ENCODE peak calls at places on chromosomes 6 and 20, in six cellular contexts. F, E, Y, G, J and S are unnamed samples.

GRCh38 chr6:52362443-52363221 is 681 bp downstream of the PAQR8 start:
- DNase-seq in F (peak; percentile 18), E (no peak), Y (peak; percentile 44), G (peak; percentile 61), J (no peak), S (peak; percentile 32)

GRCh38 chr6:24909281-24910216 is 26.2 kb downstream of the RIPOR2 start:
- DNase-seq in F (no peak), E (no peak), Y (no peak), G (no peak), J (no peak), S (no peak)

GRCh38 chr20:51532577-51533191 is 9.8 kb downstream of the NFATC2 start:
- DNase-seq in F (no peak), E (peak; percentile 54), Y (no peak), G (no peak), J (no peak), S (no peak)

GRCh38 chr20:51910202-51911050 is 108.1 kb upstream of the SALL4 start:
- DNase-seq in F (peak; percentile 49), E (peak; percentile 65), Y (peak; percentile 16), G (peak; percentile 76), J (no peak), S (peak; percentile 78)

GRCh38 chr20:5931411-5931810 is 18.9 kb downstream of the TRMT6 start:
- DNase-seq in F (no peak), E (no peak), Y (no peak), G (no peak), J (no peak), S (no peak)

GRCh38 chr6:26552205-26552604 is 14.0 kb downstream of the HMGN4 start:
- DNase-seq in F (no peak), E (no peak), Y (no peak), G (no peak), J (no peak), S (no peak)

GRCh38 chr6:15017251-15017650 is 228.6 kb upstream of the JARID2 start:
- DNase-seq in F (no peak), E (peak; percentile 7), Y (peak; percentile 38), G (peak; percentile 89), J (no peak), S (peak; percentile 48)

GRCh38 chr6:42020967-42021366 is 29.4 kb upstream of the TAF8 start:
- DNase-seq in F (no peak), E (no peak), Y (no peak), G (no peak), J (no peak), S (no peak)

GRCh38 chr6:131948692-131949614 is 2.2 kb downstream of the CCN2 start:
- DNase-seq in F (peak; percentile 80), E (peak; percentile 80), Y (peak; percentile 38), G (no peak), J (no peak), S (peak; percentile 50)

GRCh38 chr6:54892831-54893230 is 46.3 kb downstream of the FAM83B start:
- DNase-seq in F (no peak), E (peak; percentile 71), Y (no peak), G (peak; percentile 4), J (peak; percentile 92), S (peak; percentile 35)

GRCh38 chr20:8557711-8558110 is 425.6 kb downstream of the PLCB1 start:
- DNase-seq in F (no peak), E (peak; percentile 60), Y (no peak), G (no peak), J (no peak), S (no peak)

GRCh38 chr6:111027219-111027618 is 45.4 kb downstream of the RPF2 start:
- DNase-seq in F (no peak), E (no peak), Y (no peak), G (no peak), J (no peak), S (no peak)

GRCh38 chr6:1890071-1890470 is 280.4 kb downstream of the FOXC1 start:
- DNase-seq in F (no peak), E (peak; percentile 50), Y (no peak), G (no peak), J (peak; percentile 50), S (no peak)

GRCh38 chr20:58649288-58650180 is 1.5 kb upstream of the STX16 start:
- DNase-seq in F (no peak), E (no peak), Y (peak; percentile 32), G (peak; percentile 51), J (no peak), S (no peak)

GRCh38 chr6:141976994-141977393 is 155.7 kb upstream of the GJE1 start:
- DNase-seq in F (no peak), E (no peak), Y (no peak), G (no peak), J (no peak), S (no peak)

GRCh38 chr6:26155066-26155925 is 68.1 kb downstream of the HFE start:
- DNase-seq in F (peak; percentile 65), E (no peak), Y (peak; percentile 34), G (peak; percentile 34), J (no peak), S (peak; percentile 68)

GRCh38 chr6:82249381-82250253 is 2.1 kb upstream of the IBTK start:
- DNase-seq in F (no peak), E (no peak), Y (no peak), G (no peak), J (no peak), S (no peak)

GRCh38 chr6:33199687-33200233 is 705 bp downstream of the RXRB start:
- DNase-seq in F (peak; percentile 53), E (peak; percentile 36), Y (no peak), G (peak; percentile 92), J (no peak), S (peak; percentile 77)

GRCh38 chr6:161268526-161269210 is 5.2 kb downstream of the AGPAT4 start:
- DNase-seq in F (no peak), E (no peak), Y (no peak), G (no peak), J (no peak), S (no peak)

GRCh38 chr6:83514877-83515466 is 2.6 kb downstream of the PRSS35 start:
- DNase-seq in F (peak; percentile 75), E (peak; percentile 33), Y (peak; percentile 77), G (peak; percentile 67), J (peak; percentile 9), S (peak; percentile 78)

GRCh38 chr20:22797103-22797502 is 212.7 kb upstream of the FOXA2 start:
- DNase-seq in F (peak; percentile 41), E (peak; percentile 23), Y (no peak), G (no peak), J (no peak), S (no peak)

GRCh38 chr6:41058783-41059181 is 5.8 kb downstream of the APOBEC2 start:
- DNase-seq in F (no peak), E (no peak), Y (no peak), G (no peak), J (no peak), S (no peak)

GRCh38 chr6:28488916-28489365 is 26.7 kb downstream of the GPX6 start:
- DNase-seq in F (peak; percentile 67), E (peak; percentile 56), Y (peak; percentile 71), G (peak; percentile 70), J (peak; percentile 53), S (peak; percentile 89)

GRCh38 chr6:140597181-140597580 is 1222.7 kb upstream of the CITED2 start:
- DNase-seq in F (no peak), E (peak; percentile 24), Y (no peak), G (no peak), J (no peak), S (peak; percentile 14)

GRCh38 chr6:162178666-162179065 is 548.9 kb downstream of the PRKN start:
- DNase-seq in F (no peak), E (no peak), Y (no peak), G (no peak), J (no peak), S (no peak)

GRCh38 chr20:4038047-4038459 is 22.7 kb upstream of the RNF24 start:
- DNase-seq in F (no peak), E (peak; percentile 86), Y (peak; percentile 71), G (peak; percentile 46), J (no peak), S (peak; percentile 24)

GRCh38 chr6:164453835-164454234 is 855.6 kb downstream of the C6orf118 start:
- DNase-seq in F (no peak), E (no peak), Y (no peak), G (no peak), J (no peak), S (no peak)

DNA sequence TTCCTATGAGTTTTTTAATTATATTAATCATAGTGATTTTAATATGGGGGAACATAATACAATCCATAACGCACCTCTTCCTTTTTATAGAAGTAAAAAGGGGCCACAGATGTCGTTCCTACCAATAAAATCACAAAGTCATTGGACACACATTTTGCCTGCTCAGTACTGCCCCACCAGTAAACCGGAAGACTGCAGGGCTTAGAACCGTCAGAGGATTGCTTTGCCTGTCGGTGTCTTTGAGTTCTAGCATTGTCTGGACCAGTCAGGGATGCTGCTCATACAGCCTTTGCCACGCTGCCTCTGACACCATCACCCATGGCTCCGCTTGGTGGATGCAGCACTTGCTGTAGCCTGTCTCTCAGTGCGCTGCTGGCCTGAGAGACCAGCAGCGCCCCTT is 853.6 kb downstream of the C6orf118 start:
- DNase-seq in F (no peak), E (no peak), Y (no peak), G (no peak), J (no peak), S (no peak)
- TF ChIP-seq CTCF in F (no peak), E (no peak), Y (no peak), G (peak; percentile 18), J (no peak), S (no peak)

GRCh38 chr20:1906361-1907051 is 11.3 kb downstream of the SIRPA start:
- DNase-seq in F (no peak), E (no peak), Y (no peak), G (no peak), J (no peak), S (no peak)
- H3K27ac ChIP-seq in F (no peak overlapping the region), E (no peak overlapping the region), Y (no peak overlapping the region), G (no peak overlapping the region), J (no peak overlapping the region), S (no peak overlapping the region)

GRCh38 chr20:674936-675452 is 608 bp downstream of the SCRT2 start:
- DNase-seq in F (no peak), E (no peak), Y (no peak), G (no peak), J (no peak), S (no peak)
- TF ChIP-seq EZH2 in F (no peak), E (no peak), Y (no peak), G (no peak), J (no peak), S (no peak)

GRCh38 chr20:49210101-49210749 is 9.0 kb upstream of the DDX27 start:
- DNase-seq in F (no peak), E (no peak), Y (no peak), G (no peak), J (no peak), S (no peak)

GRCh38 chr20:49210750-49211110 is 8.5 kb upstream of the DDX27 start:
- DNase-seq in F (no peak), E (no peak), Y (no peak), G (no peak), J (no peak), S (no peak)

GRCh38 chr20:49203011-49203410 is 14.9 kb upstream of the STAU1 start:
- DNase-seq in F (no peak), E (no peak), Y (no peak), G (no peak), J (no peak), S (no peak)

GRCh38 chr20:49203746-49204145 is 15.5 kb upstream of the DDX27 start:
- DNase-seq in F (no peak), E (no peak), Y (no peak), G (no peak), J (no peak), S (no peak)

DNA sequence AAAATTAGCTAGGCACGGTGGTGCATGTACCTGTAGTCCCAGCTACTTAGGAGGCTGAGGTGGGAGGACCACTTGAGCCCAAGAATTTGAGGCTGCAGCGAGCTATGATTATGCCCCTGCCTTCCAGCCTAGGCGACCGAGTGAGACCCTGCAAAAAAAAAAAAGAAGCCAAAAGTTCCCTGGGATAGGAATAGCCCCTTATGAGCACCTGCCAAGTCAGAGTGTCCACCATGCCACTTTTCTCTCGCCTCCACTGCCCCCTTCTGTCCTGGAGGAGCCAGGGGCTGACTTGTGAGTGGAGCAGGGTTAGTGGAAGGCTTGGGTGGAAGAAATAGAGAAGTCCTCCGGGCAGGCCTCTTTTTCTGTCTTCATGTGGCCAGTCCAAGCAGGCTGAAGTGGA is 12.1 kb upstream of the DDX27 start:
- DNase-seq in F (no peak), E (no peak), Y (no peak), G (no peak), J (no peak), S (peak; percentile 32)
- TF ChIP-seq CTCF in F (no peak), E (no peak), Y (no peak), G (peak; percentile 10), J (no peak), S (peak; percentile 33)